ENCODE peak calls at places on chromosome 6, in five cellular contexts. One of them, this sample, is unnamed.

GRCh38 chr6:52423448-52423847 is 3.3 kb downstream of the EFHC1 start:
- DNase-seq in breast epithelium: no peak
- DNase-seq in BJ: no peak
- DNase-seq in fibroblast of lung: no peak
- DNase-seq in D721Med: no peak
- DNase-seq in this sample: no peak

GRCh38 chr6:63804381-63804956 is 168.9 kb downstream of the PHF3 start:
- DNase-seq in breast epithelium: no peak
- DNase-seq in BJ: peak; percentile 67
- DNase-seq in fibroblast of lung: peak; percentile 65
- DNase-seq in D721Med: no peak
- DNase-seq in this sample: no peak

GRCh38 chr6:111642463-111643158 is 36.9 kb upstream of the TRAF3IP2 start:
- DNase-seq in breast epithelium: no peak
- DNase-seq in BJ: no peak
- DNase-seq in fibroblast of lung: peak; percentile 84
- DNase-seq in D721Med: no peak
- DNase-seq in this sample: no peak

GRCh38 chr6:56766806-56767178 is 124.1 kb upstream of the DST start:
- DNase-seq in breast epithelium: no peak
- DNase-seq in BJ: peak; percentile 62
- DNase-seq in fibroblast of lung: peak; percentile 90
- DNase-seq in D721Med: no peak
- DNase-seq in this sample: no peak

GRCh38 chr6:14441371-14441781 is 323.8 kb downstream of the CD83 start:
- DNase-seq in breast epithelium: no peak
- DNase-seq in BJ: peak; percentile 81
- DNase-seq in fibroblast of lung: peak; percentile 72
- DNase-seq in D721Med: no peak
- DNase-seq in this sample: no peak

GRCh38 chr6:128422871-128423270 is 97.5 kb downstream of the PTPRK start:
- DNase-seq in breast epithelium: no peak
- DNase-seq in BJ: no peak
- DNase-seq in fibroblast of lung: no peak
- DNase-seq in D721Med: no peak
- DNase-seq in this sample: no peak

GRCh38 chr6:33249732-33250625 is 21.7 kb downstream of the VPS52 start:
- DNase-seq in breast epithelium: no peak
- DNase-seq in BJ: peak; percentile 75
- DNase-seq in fibroblast of lung: peak; percentile 72
- DNase-seq in D721Med: no peak
- DNase-seq in this sample: peak; percentile 22

GRCh38 chr6:160139420-160139851 is 17.8 kb downstream of the SLC22A1 start:
- DNase-seq in breast epithelium: no peak
- DNase-seq in BJ: peak; percentile 83
- DNase-seq in fibroblast of lung: peak; percentile 85
- DNase-seq in D721Med: no peak
- DNase-seq in this sample: no peak

GRCh38 chr6:3490622-3490980 is 33.8 kb upstream of the SLC22A23 start:
- DNase-seq in breast epithelium: no peak
- DNase-seq in BJ: no peak
- DNase-seq in fibroblast of lung: no peak
- DNase-seq in D721Med: no peak
- DNase-seq in this sample: no peak

GRCh38 chr6:158536891-158537798 is 22.7 kb upstream of the TMEM181 start:
- DNase-seq in breast epithelium: no peak
- DNase-seq in BJ: no peak
- DNase-seq in fibroblast of lung: peak; percentile 15
- DNase-seq in D721Med: peak; percentile 45
- DNase-seq in this sample: no peak

GRCh38 chr6:30612213-30612612 is 4.8 kb downstream of the PPP1R10 start:
- DNase-seq in breast epithelium: no peak
- DNase-seq in BJ: no peak
- DNase-seq in fibroblast of lung: peak; percentile 68
- DNase-seq in D721Med: no peak
- DNase-seq in this sample: no peak

GRCh38 chr6:12147557-12148316 is 135.6 kb downstream of the HIVEP1 start:
- DNase-seq in breast epithelium: no peak
- DNase-seq in BJ: no peak
- DNase-seq in fibroblast of lung: peak; percentile 21
- DNase-seq in D721Med: no peak
- DNase-seq in this sample: no peak

GRCh38 chr6:26233608-26234420 is 131.2 kb upstream of the BTN3A2 start:
- DNase-seq in breast epithelium: peak; percentile 69
- DNase-seq in BJ: no peak
- DNase-seq in fibroblast of lung: peak; percentile 70
- DNase-seq in D721Med: no peak
- DNase-seq in this sample: peak; percentile 50

GRCh38 chr6:131063764-131064272 is 773 bp upstream of the EPB41L2 start:
- DNase-seq in breast epithelium: no peak
- DNase-seq in BJ: no peak
- DNase-seq in fibroblast of lung: no peak
- DNase-seq in D721Med: no peak
- DNase-seq in this sample: no peak

GRCh38 chr6:20182926-20183521 is 29.2 kb downstream of the MBOAT1 start:
- DNase-seq in breast epithelium: peak; percentile 79
- DNase-seq in BJ: no peak
- DNase-seq in fibroblast of lung: no peak
- DNase-seq in D721Med: no peak
- DNase-seq in this sample: no peak

GRCh38 chr6:33672808-33673207 is 38.7 kb downstream of the UQCC2 start:
- DNase-seq in breast epithelium: peak; percentile 28
- DNase-seq in BJ: peak; percentile 84
- DNase-seq in fibroblast of lung: peak; percentile 95
- DNase-seq in D721Med: no peak
- DNase-seq in this sample: no peak

GRCh38 chr6:149642829-149643580 is 5.5 kb downstream of the KATNA1 start:
- DNase-seq in breast epithelium: no peak
- DNase-seq in BJ: no peak
- DNase-seq in fibroblast of lung: no peak
- DNase-seq in D721Med: no peak
- DNase-seq in this sample: no peak

GRCh38 chr6:135319819-135320218 is 138.7 kb downstream of the MYB start:
- DNase-seq in breast epithelium: no peak
- DNase-seq in BJ: no peak
- DNase-seq in fibroblast of lung: no peak
- DNase-seq in D721Med: no peak
- DNase-seq in this sample: no peak

GRCh38 chr6:67966830-67967229 is 668.3 kb upstream of the ADGRB3 start:
- DNase-seq in breast epithelium: no peak
- DNase-seq in BJ: no peak
- DNase-seq in fibroblast of lung: no peak
- DNase-seq in D721Med: no peak
- DNase-seq in this sample: no peak

GRCh38 chr6:37323568-37323967 is 30.2 kb upstream of the RNF8 start:
- DNase-seq in breast epithelium: no peak
- DNase-seq in BJ: no peak
- DNase-seq in fibroblast of lung: peak; percentile 67
- DNase-seq in D721Med: no peak
- DNase-seq in this sample: no peak

GRCh38 chr6:89315199-89315598 is at the start of gene GABRR2:
- DNase-seq in breast epithelium: no peak
- DNase-seq in BJ: no peak
- DNase-seq in fibroblast of lung: no peak
- DNase-seq in D721Med: no peak
- DNase-seq in this sample: no peak

GRCh38 chr6:136403166-136403980 is 113.7 kb upstream of the BCLAF1 start:
- DNase-seq in breast epithelium: peak; percentile 57
- DNase-seq in BJ: peak; percentile 79
- DNase-seq in fibroblast of lung: peak; percentile 96
- DNase-seq in D721Med: no peak
- DNase-seq in this sample: no peak

GRCh38 chr6:131548441-131548840 is 24.6 kb upstream of the ARG1 start:
- DNase-seq in breast epithelium: no peak
- DNase-seq in BJ: no peak
- DNase-seq in fibroblast of lung: no peak
- DNase-seq in D721Med: no peak
- DNase-seq in this sample: no peak

GRCh38 chr6:117270121-117270959 is 5.0 kb downstream of the VGLL2 start:
- DNase-seq in breast epithelium: no peak
- DNase-seq in BJ: no peak
- DNase-seq in fibroblast of lung: no peak
- DNase-seq in D721Med: no peak
- DNase-seq in this sample: no peak

GRCh38 chr6:387293-387694 is 4.3 kb upstream of the IRF4 start:
- DNase-seq in breast epithelium: no peak
- DNase-seq in BJ: no peak
- DNase-seq in fibroblast of lung: peak; percentile 68
- DNase-seq in D721Med: no peak
- DNase-seq in this sample: no peak

GRCh38 chr6:40957616-40958492 is 81.2 kb downstream of the UNC5CL start:
- DNase-seq in breast epithelium: no peak
- DNase-seq in BJ: peak; percentile 83
- DNase-seq in fibroblast of lung: peak; percentile 31
- DNase-seq in D721Med: no peak
- DNase-seq in this sample: no peak

GRCh38 chr6:148848915-148849314 is 102.1 kb downstream of the UST start:
- DNase-seq in breast epithelium: no peak
- DNase-seq in BJ: no peak
- DNase-seq in fibroblast of lung: no peak
- DNase-seq in D721Med: no peak
- DNase-seq in this sample: no peak

GRCh38 chr6:109093732-109094131 is 914 bp downstream of the SESN1 start:
- DNase-seq in breast epithelium: no peak
- DNase-seq in BJ: no peak
- DNase-seq in fibroblast of lung: no peak
- DNase-seq in D721Med: no peak
- DNase-seq in this sample: no peak

GRCh38 chr6:53086302-53086701 is 21.1 kb downstream of the FBXO9 start:
- DNase-seq in breast epithelium: no peak
- DNase-seq in BJ: no peak
- DNase-seq in fibroblast of lung: no peak
- DNase-seq in D721Med: no peak
- DNase-seq in this sample: no peak

GRCh38 chr6:17470209-17470952 is 77.0 kb downstream of the CAP2 start:
- DNase-seq in breast epithelium: no peak
- DNase-seq in BJ: no peak
- DNase-seq in fibroblast of lung: peak; percentile 48
- DNase-seq in D721Med: no peak
- DNase-seq in this sample: no peak

GRCh38 chr6:40763001-40763400 is 175.8 kb upstream of the LRFN2 start:
- DNase-seq in breast epithelium: no peak
- DNase-seq in BJ: no peak
- DNase-seq in fibroblast of lung: no peak
- DNase-seq in D721Med: no peak
- DNase-seq in this sample: no peak

GRCh38 chr6:3751730-3752537 is 421 bp upstream of the PXDC1 start:
- DNase-seq in breast epithelium: peak; percentile 91
- DNase-seq in BJ: peak; percentile 58
- DNase-seq in fibroblast of lung: peak; percentile 89
- DNase-seq in D721Med: peak; percentile 79
- DNase-seq in this sample: peak; percentile 72

GRCh38 chr6:87706187-87706966 is 4.3 kb upstream of the AKIRIN2 start:
- DNase-seq in breast epithelium: no peak
- DNase-seq in BJ: peak; percentile 80
- DNase-seq in fibroblast of lung: peak; percentile 49
- DNase-seq in D721Med: no peak
- DNase-seq in this sample: no peak

GRCh38 chr6:5004373-5005037 is 668 bp upstream of the RPP40 start:
- DNase-seq in breast epithelium: no peak
- DNase-seq in BJ: no peak
- DNase-seq in fibroblast of lung: no peak
- DNase-seq in D721Med: no peak
- DNase-seq in this sample: no peak

GRCh38 chr6:107075951-107076381 is 39.3 kb downstream of the BEND3 start:
- DNase-seq in breast epithelium: no peak
- DNase-seq in BJ: no peak
- DNase-seq in fibroblast of lung: peak; percentile 37
- DNase-seq in D721Med: no peak
- DNase-seq in this sample: no peak

GRCh38 chr6:56816393-56816792 is 138.5 kb upstream of the BEND6 start:
- DNase-seq in breast epithelium: no peak
- DNase-seq in BJ: no peak
- DNase-seq in fibroblast of lung: no peak
- DNase-seq in D721Med: no peak
- DNase-seq in this sample: no peak

GRCh38 chr6:35955970-35956369 is 35.1 kb upstream of the SRPK1 start:
- DNase-seq in breast epithelium: no peak
- DNase-seq in BJ: no peak
- DNase-seq in fibroblast of lung: no peak
- DNase-seq in D721Med: no peak
- DNase-seq in this sample: no peak
- TF ChIP-seq CTCF in breast epithelium: no peak
- TF ChIP-seq CTCF in BJ: peak; percentile 9
- TF ChIP-seq CTCF in fibroblast of lung: no peak
- TF ChIP-seq CTCF in D721Med: peak; percentile 39
- TF ChIP-seq CTCF in this sample: no peak

DNA sequence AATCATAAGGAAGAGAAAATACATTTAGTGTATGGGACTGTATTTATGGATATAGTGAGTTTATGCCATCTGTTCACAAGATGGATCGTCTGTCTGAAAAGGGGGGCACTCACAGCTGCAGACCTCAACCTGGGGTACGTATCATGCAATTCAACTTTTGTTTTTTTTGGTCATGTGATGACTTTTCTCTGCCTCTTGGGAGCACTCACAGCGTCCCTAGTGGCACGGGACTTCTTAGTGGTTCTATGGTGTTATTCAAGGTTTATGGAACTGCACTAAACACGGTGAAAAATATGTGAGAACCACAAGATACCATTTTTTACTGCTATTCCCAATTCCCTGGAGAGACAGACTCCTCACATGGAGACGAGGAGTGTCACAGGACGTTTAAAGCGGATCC is 60.4 kb upstream of the MPC1 start:
- DNase-seq in breast epithelium: no peak
- DNase-seq in BJ: no peak
- DNase-seq in fibroblast of lung: no peak
- DNase-seq in D721Med: no peak
- DNase-seq in this sample: no peak
- TF ChIP-seq CTCF in breast epithelium: no peak
- TF ChIP-seq CTCF in BJ: no peak
- TF ChIP-seq CTCF in fibroblast of lung: no peak
- TF ChIP-seq CTCF in D721Med: no peak
- TF ChIP-seq CTCF in this sample: no peak

GRCh38 chr6:8889514-8889913 is 454.2 kb upstream of the SLC35B3 start:
- DNase-seq in breast epithelium: no peak
- DNase-seq in BJ: no peak
- DNase-seq in fibroblast of lung: no peak
- DNase-seq in D721Med: no peak
- DNase-seq in this sample: no peak

DNA sequence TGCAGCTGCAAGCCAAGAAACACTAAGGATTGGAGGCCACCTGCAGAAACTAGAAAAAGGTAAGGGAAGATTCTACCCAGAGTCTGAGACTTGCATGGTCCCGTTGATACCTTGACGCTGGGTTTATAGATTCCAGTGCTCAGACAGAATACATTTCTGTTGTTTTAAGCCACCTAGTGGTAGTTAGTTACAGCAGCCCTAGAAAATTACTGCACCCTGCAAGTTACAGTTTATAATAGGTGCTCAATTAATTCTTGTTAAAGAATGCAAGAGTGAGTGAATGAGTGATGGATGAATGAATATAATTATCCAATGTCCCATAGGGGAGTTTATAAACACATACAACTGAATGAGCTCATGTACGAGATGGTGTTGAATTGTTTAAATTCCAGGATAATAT is 453.1 kb upstream of the SLC35B3 start:
- DNase-seq in breast epithelium: no peak
- DNase-seq in BJ: no peak
- DNase-seq in fibroblast of lung: no peak
- DNase-seq in D721Med: no peak
- DNase-seq in this sample: no peak
- TF ChIP-seq CTCF in breast epithelium: no peak
- TF ChIP-seq CTCF in BJ: peak; percentile 9
- TF ChIP-seq CTCF in fibroblast of lung: no peak
- TF ChIP-seq CTCF in D721Med: peak; percentile 2
- TF ChIP-seq CTCF in this sample: no peak

GRCh38 chr6:142408409-142408808 is 106.6 kb downstream of the ADGRG6 start:
- DNase-seq in breast epithelium: no peak
- DNase-seq in BJ: no peak
- DNase-seq in fibroblast of lung: no peak
- DNase-seq in D721Med: no peak
- DNase-seq in this sample: no peak
- TF ChIP-seq CTCF in breast epithelium: no peak
- TF ChIP-seq CTCF in BJ: no peak
- TF ChIP-seq CTCF in fibroblast of lung: no peak
- TF ChIP-seq CTCF in D721Med: no peak
- TF ChIP-seq CTCF in this sample: no peak